ENCODE peak calls at places on chromosome 3, in seven cellular contexts. Q, S, Y, T, V, R and X are unnamed samples.

GRCh38 chr3:136818191-136818850 is 605 bp upstream of the SLC35G2 start:
- DNase-seq in Q (peak), S (no peak), Y (peak), T (peak), V (peak), R (peak), X (peak)

GRCh38 chr3:182651461-182651860 is 141.8 kb upstream of the ATP11B start:
- DNase-seq in Q (no peak), S (no peak), Y (no peak), T (peak), V (no peak), R (no peak), X (no peak)

GRCh38 chr3:63067999-63068645 is 192.9 kb upstream of the CADPS start:
- DNase-seq in Q (no peak), S (peak), Y (peak), T (no peak), V (peak), R (no peak), X (no peak)

GRCh38 chr3:125062904-125063618 is 7.3 kb upstream of the HEG1 start:
- DNase-seq in Q (no peak), S (peak), Y (peak), T (no peak), V (peak), R (peak), X (no peak)

GRCh38 chr3:141530133-141530768 is 43.4 kb downstream of the RASA2 start:
- DNase-seq in Q (no peak), S (peak), Y (no peak), T (no peak), V (peak), R (peak), X (no peak)

GRCh38 chr3:188000361-188000861 is 153.5 kb upstream of the LPP start:
- DNase-seq in Q (no peak), S (no peak), Y (no peak), T (peak), V (no peak), R (no peak), X (no peak)

GRCh38 chr3:52270252-52270754 is 8.1 kb downstream of the WDR82 start:
- DNase-seq in Q (no peak), S (no peak), Y (no peak), T (no peak), V (no peak), R (no peak), X (no peak)

GRCh38 chr3:173103469-173103868 is 37.6 kb downstream of the SPATA16 start:
- DNase-seq in Q (no peak), S (no peak), Y (peak), T (no peak), V (no peak), R (no peak), X (no peak)

GRCh38 chr3:134350861-134351311 is 23.4 kb downstream of the AMOTL2 start:
- DNase-seq in Q (no peak), S (peak), Y (peak), T (no peak), V (no peak), R (no peak), X (no peak)

GRCh38 chr3:65814883-65815578 is 223.7 kb downstream of the MAGI1 start:
- DNase-seq in Q (no peak), S (no peak), Y (peak), T (no peak), V (no peak), R (no peak), X (no peak)

DNA sequence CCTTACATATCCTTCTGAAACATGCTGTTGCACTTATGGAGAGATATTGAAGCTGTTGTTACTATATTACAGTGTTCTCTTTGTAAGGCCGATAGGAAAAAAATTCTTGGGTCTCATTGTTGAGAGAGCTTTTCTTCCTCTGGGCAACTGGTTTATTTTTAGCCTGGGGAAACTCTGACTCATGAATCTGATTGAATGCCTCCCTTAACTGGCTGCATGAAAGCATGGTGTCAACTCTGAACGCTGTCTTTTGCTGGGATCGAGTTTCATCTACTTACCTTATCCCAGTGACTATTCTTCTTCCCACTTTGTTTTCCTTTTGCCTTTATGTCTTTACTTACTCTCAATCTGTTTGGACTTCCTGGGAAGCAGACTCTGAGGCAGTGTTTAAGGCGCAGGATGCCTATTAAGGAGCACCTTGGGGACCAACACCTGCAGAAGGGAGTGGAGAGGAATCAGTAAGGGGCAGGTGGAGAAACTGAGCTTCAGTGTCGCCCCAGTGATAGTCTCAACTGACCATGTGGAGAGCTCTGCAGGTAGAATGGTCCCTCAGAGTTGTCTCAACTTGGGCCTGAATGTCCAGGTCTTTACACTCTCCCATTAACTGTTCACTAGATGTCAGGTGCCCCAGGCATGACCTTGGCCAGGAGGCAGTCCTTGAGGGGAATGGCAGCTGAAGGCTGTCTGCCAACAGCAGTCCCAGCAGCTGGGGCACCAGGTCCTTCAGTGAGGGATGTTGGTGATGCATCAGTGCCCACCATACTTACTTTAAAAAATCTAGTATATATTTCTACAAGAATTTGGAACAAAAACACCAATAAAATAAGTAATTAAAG is 88.9 kb upstream of the CCNL1 start:
- DNase-seq in Q (peak), S (peak), Y (peak), T (no peak), V (peak), R (peak), X (no peak)
- H3K4me3 ChIP-seq in Q (peak), S (no peak), Y (no peak), T (no peak), V (no peak), R (no peak), X (peak)

DNA sequence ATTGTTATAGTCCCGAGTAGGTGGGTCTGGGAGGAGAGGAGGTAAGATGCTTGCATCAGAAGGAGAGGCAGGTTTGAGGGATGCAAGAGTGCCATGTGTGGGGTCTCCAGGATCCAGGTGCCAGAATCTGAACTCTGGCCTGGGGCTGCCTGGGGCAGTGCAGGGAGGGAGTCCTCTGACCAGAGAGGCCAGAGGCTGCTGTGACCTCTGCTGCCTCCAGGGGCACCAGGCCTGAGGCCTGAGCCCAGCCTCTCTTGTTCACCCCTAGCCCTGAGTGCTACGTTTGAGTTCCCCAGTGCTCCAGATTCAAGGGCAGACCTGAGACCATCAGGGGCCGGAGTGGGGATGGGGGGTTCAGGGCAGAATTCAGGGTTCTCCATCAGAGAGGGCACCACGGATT is 7.4 kb downstream of the SLC38A3 start:
- DNase-seq in Q (no peak), S (no peak), Y (no peak), T (no peak), V (no peak), R (no peak), X (no peak)
- H3K27ac ChIP-seq in Q (peak), S (no peak), Y (no peak), T (no peak), V (no peak), R (no peak), X (no peak)

DNA sequence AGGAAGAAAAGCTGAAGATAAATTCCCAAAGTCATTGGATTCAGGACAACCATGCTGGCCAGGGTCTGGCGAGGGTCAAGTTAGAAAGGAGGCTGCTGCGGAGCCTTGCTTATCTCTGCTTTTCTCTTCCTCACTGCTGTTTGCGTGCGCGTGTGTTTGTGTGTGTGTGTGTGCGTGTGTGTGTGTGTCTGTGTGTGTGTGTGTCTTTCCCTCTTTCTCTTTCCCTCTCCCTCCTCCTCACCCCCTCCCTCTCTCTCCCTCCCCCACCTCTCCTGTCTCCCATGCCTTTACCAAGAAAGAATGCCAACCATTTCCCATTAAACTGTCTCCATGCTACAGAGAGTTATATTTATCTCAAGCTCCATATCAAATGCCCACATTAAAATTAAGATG is at the start of gene COLQ:
- DNase-seq in Q (no peak), S (no peak), Y (peak), T (no peak), V (peak), R (no peak), X (no peak)
- H3K4me3 ChIP-seq in Q (peak), S (no peak), Y (no peak), T (no peak), V (peak), R (no peak), X (peak)

DNA sequence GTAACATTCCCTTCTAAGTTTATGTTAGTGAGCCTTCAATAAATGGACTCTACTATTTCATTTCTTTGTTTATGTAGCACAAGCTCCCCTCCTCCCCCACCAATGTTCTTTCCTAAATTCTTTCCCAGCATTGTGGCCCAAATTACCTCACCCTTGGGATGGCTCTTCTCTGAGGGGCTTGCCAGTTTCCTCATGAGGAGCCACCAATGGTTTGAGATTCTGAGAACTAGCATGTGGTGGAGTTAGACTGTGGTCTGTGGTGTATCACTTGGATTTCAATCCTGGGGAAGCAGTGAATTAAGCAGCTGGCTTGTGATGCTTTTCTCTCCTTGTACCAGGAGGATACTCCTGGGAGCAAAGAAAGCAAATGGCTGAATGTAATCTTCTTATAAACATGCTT is 50.0 kb upstream of the NPHP3 start:
- DNase-seq in Q (no peak), S (no peak), Y (no peak), T (no peak), V (no peak), R (no peak), X (no peak)
- H3K27ac ChIP-seq in Q (no peak), S (no peak), Y (no peak), T (no peak), V (no peak), R (no peak), X (no peak)

GRCh38 chr3:115819785-115820384 is 196.6 kb downstream of the GAP43 start:
- DNase-seq in Q (peak), S (peak), Y (peak), T (peak), V (peak), R (peak), X (no peak)

GRCh38 chr3:115827494-115827893 is 204.2 kb downstream of the GAP43 start:
- DNase-seq in Q (no peak), S (no peak), Y (peak), T (no peak), V (no peak), R (no peak), X (no peak)

GRCh38 chr3:115822572-115822971 is 199.3 kb downstream of the GAP43 start:
- DNase-seq in Q (no peak), S (peak), Y (no peak), T (no peak), V (no peak), R (no peak), X (no peak)

GRCh38 chr3:115823083-115823482 is 199.8 kb downstream of the GAP43 start:
- DNase-seq in Q (no peak), S (no peak), Y (no peak), T (no peak), V (no peak), R (no peak), X (no peak)

GRCh38 chr3:115825046-115825445 is 201.7 kb downstream of the GAP43 start:
- DNase-seq in Q (no peak), S (peak), Y (peak), T (no peak), V (peak), R (no peak), X (no peak)
- H3K4me3 ChIP-seq in Q (no peak), S (no peak), Y (no peak), T (no peak), V (no peak), R (no peak), X (no peak)

DNA sequence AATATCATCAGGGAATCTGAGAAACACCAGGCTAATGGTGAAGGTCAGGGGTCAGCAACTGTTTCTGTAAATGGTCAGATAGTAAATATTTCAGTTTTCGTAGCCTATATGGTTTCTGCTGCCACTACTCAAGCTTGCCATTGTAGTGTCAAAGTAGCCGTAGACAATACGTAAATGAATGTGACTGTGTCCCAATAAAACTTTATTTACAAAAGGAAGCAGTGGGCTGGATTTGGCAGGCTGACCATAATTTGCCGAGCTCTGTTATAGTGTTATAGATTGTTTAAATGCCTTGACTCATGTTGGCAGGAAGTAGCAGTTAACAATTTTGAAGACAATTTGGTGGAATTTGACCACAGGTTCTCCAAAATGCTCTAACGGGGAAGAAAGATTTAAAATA is 548.2 kb downstream of the FOXP1 start:
- DNase-seq in Q (no peak), S (no peak), Y (no peak), T (peak), V (peak), R (peak), X (no peak)
- H3K27ac ChIP-seq in Q (no peak), S (peak), Y (no peak), T (peak), V (peak), R (no peak), X (peak)